ENCODE peak calls at places on chromosomes 1 and 21, in nine cellular contexts. One of them, this sample, is unnamed.

GRCh38 chr21:44415073-44416025 is 40.0 kb upstream of the LRRC3 start:
- DNase-seq in IMR-90: no peak
- DNase-seq in esophagus muscularis mucosa: no peak
- DNase-seq in prostate gland: no peak
- DNase-seq in Calu3: no peak
- DNase-seq in glutamatergic neuron: no peak
- DNase-seq in endothelial cell: no peak
- DNase-seq in HCT116: no peak
- DNase-seq in cardiac muscle cell: no peak
- DNase-seq in this sample: peak; percentile 69

GRCh38 chr1:36223373-36223995 is 759 bp upstream of the THRAP3 start:
- DNase-seq in IMR-90: peak; percentile 73
- DNase-seq in esophagus muscularis mucosa: no peak
- DNase-seq in prostate gland: peak; percentile 45
- DNase-seq in Calu3: no peak
- DNase-seq in glutamatergic neuron: no peak
- DNase-seq in endothelial cell: no peak
- DNase-seq in HCT116: no peak
- DNase-seq in cardiac muscle cell: peak; percentile 72
- DNase-seq in this sample: no peak

GRCh38 chr1:19643113-19643512 is 998 bp upstream of the NBL1 start:
- DNase-seq in IMR-90: no peak
- DNase-seq in esophagus muscularis mucosa: no peak
- DNase-seq in prostate gland: peak; percentile 59
- DNase-seq in Calu3: peak; percentile 58
- DNase-seq in glutamatergic neuron: no peak
- DNase-seq in endothelial cell: no peak
- DNase-seq in HCT116: peak; percentile 79
- DNase-seq in cardiac muscle cell: no peak
- DNase-seq in this sample: no peak

GRCh38 chr21:41919666-41920398 is 34.0 kb downstream of the C2CD2 start:
- DNase-seq in IMR-90: no peak
- DNase-seq in esophagus muscularis mucosa: no peak
- DNase-seq in prostate gland: no peak
- DNase-seq in Calu3: no peak
- DNase-seq in glutamatergic neuron: no peak
- DNase-seq in endothelial cell: no peak
- DNase-seq in HCT116: no peak
- DNase-seq in cardiac muscle cell: no peak
- DNase-seq in this sample: no peak

GRCh38 chr1:119815361-119815760 is 4.1 kb upstream of the REG4 start:
- DNase-seq in IMR-90: peak; percentile 75
- DNase-seq in esophagus muscularis mucosa: no peak
- DNase-seq in prostate gland: no peak
- DNase-seq in Calu3: no peak
- DNase-seq in glutamatergic neuron: no peak
- DNase-seq in endothelial cell: no peak
- DNase-seq in HCT116: no peak
- DNase-seq in cardiac muscle cell: no peak
- DNase-seq in this sample: no peak

GRCh38 chr1:74396942-74397341 is 115.5 kb downstream of the LRRC53 start:
- DNase-seq in IMR-90: peak; percentile 38
- DNase-seq in esophagus muscularis mucosa: no peak
- DNase-seq in prostate gland: no peak
- DNase-seq in Calu3: no peak
- DNase-seq in glutamatergic neuron: no peak
- DNase-seq in endothelial cell: no peak
- DNase-seq in HCT116: no peak
- DNase-seq in cardiac muscle cell: peak; percentile 31
- DNase-seq in this sample: no peak

GRCh38 chr1:65407875-65408274 is 12.6 kb upstream of the LEPR start:
- DNase-seq in IMR-90: no peak
- DNase-seq in esophagus muscularis mucosa: no peak
- DNase-seq in prostate gland: no peak
- DNase-seq in Calu3: no peak
- DNase-seq in glutamatergic neuron: no peak
- DNase-seq in endothelial cell: no peak
- DNase-seq in HCT116: no peak
- DNase-seq in cardiac muscle cell: no peak
- DNase-seq in this sample: no peak

GRCh38 chr1:94909486-94909885 is 17.4 kb downstream of the CNN3 start:
- DNase-seq in IMR-90: no peak
- DNase-seq in esophagus muscularis mucosa: no peak
- DNase-seq in prostate gland: no peak
- DNase-seq in Calu3: no peak
- DNase-seq in glutamatergic neuron: no peak
- DNase-seq in endothelial cell: no peak
- DNase-seq in HCT116: no peak
- DNase-seq in cardiac muscle cell: no peak
- DNase-seq in this sample: no peak

GRCh38 chr1:203992440-203992839 is 80.5 kb upstream of the SOX13 start:
- DNase-seq in IMR-90: peak; percentile 23
- DNase-seq in esophagus muscularis mucosa: no peak
- DNase-seq in prostate gland: no peak
- DNase-seq in Calu3: no peak
- DNase-seq in glutamatergic neuron: no peak
- DNase-seq in endothelial cell: no peak
- DNase-seq in HCT116: no peak
- DNase-seq in cardiac muscle cell: peak; percentile 38
- DNase-seq in this sample: no peak

GRCh38 chr1:245859510-245860114 is 647.5 kb downstream of the SMYD3 start:
- DNase-seq in IMR-90: peak; percentile 84
- DNase-seq in esophagus muscularis mucosa: no peak
- DNase-seq in prostate gland: no peak
- DNase-seq in Calu3: no peak
- DNase-seq in glutamatergic neuron: no peak
- DNase-seq in endothelial cell: no peak
- DNase-seq in HCT116: no peak
- DNase-seq in cardiac muscle cell: no peak
- DNase-seq in this sample: no peak

GRCh38 chr1:222844108-222844779 is 29.4 kb downstream of the DISP1 start:
- DNase-seq in IMR-90: no peak
- DNase-seq in esophagus muscularis mucosa: no peak
- DNase-seq in prostate gland: no peak
- DNase-seq in Calu3: no peak
- DNase-seq in glutamatergic neuron: no peak
- DNase-seq in endothelial cell: no peak
- DNase-seq in HCT116: no peak
- DNase-seq in cardiac muscle cell: peak; percentile 23
- DNase-seq in this sample: no peak

GRCh38 chr1:168629466-168629865 is 53.1 kb downstream of the XCL1 start:
- DNase-seq in IMR-90: no peak
- DNase-seq in esophagus muscularis mucosa: no peak
- DNase-seq in prostate gland: no peak
- DNase-seq in Calu3: no peak
- DNase-seq in glutamatergic neuron: no peak
- DNase-seq in endothelial cell: no peak
- DNase-seq in HCT116: no peak
- DNase-seq in cardiac muscle cell: no peak
- DNase-seq in this sample: no peak

GRCh38 chr1:223129229-223129851 is 13.7 kb downstream of the TLR5 start:
- DNase-seq in IMR-90: peak; percentile 25
- DNase-seq in esophagus muscularis mucosa: no peak
- DNase-seq in prostate gland: peak; percentile 33
- DNase-seq in Calu3: peak; percentile 68
- DNase-seq in glutamatergic neuron: peak; percentile 79
- DNase-seq in endothelial cell: peak; percentile 91
- DNase-seq in HCT116: no peak
- DNase-seq in cardiac muscle cell: peak; percentile 65
- DNase-seq in this sample: peak; percentile 92

GRCh38 chr1:80401757-80402156 is 1395.2 kb upstream of the ADGRL4 start:
- DNase-seq in IMR-90: no peak
- DNase-seq in esophagus muscularis mucosa: no peak
- DNase-seq in prostate gland: no peak
- DNase-seq in Calu3: no peak
- DNase-seq in glutamatergic neuron: no peak
- DNase-seq in endothelial cell: no peak
- DNase-seq in HCT116: no peak
- DNase-seq in cardiac muscle cell: no peak
- DNase-seq in this sample: no peak

GRCh38 chr21:31184462-31184861 is 146.2 kb upstream of the KRTAP19-8 start:
- DNase-seq in IMR-90: no peak
- DNase-seq in esophagus muscularis mucosa: no peak
- DNase-seq in prostate gland: no peak
- DNase-seq in Calu3: no peak
- DNase-seq in glutamatergic neuron: no peak
- DNase-seq in endothelial cell: no peak
- DNase-seq in HCT116: no peak
- DNase-seq in cardiac muscle cell: no peak
- DNase-seq in this sample: no peak

GRCh38 chr1:64553285-64553684 is 83.4 kb downstream of the CACHD1 start:
- DNase-seq in IMR-90: no peak
- DNase-seq in esophagus muscularis mucosa: no peak
- DNase-seq in prostate gland: no peak
- DNase-seq in Calu3: no peak
- DNase-seq in glutamatergic neuron: no peak
- DNase-seq in endothelial cell: no peak
- DNase-seq in HCT116: no peak
- DNase-seq in cardiac muscle cell: no peak
- DNase-seq in this sample: no peak

GRCh38 chr1:25906644-25907300 is 553 bp upstream of the STMN1 start:
- DNase-seq in IMR-90: no peak
- DNase-seq in esophagus muscularis mucosa: no peak
- DNase-seq in prostate gland: peak; percentile 7
- DNase-seq in Calu3: no peak
- DNase-seq in glutamatergic neuron: peak; percentile 75
- DNase-seq in endothelial cell: no peak
- DNase-seq in HCT116: no peak
- DNase-seq in cardiac muscle cell: no peak
- DNase-seq in this sample: no peak

GRCh38 chr21:31993826-31994791 is 121.3 kb downstream of the HUNK start:
- DNase-seq in IMR-90: peak; percentile 33
- DNase-seq in esophagus muscularis mucosa: no peak
- DNase-seq in prostate gland: no peak
- DNase-seq in Calu3: no peak
- DNase-seq in glutamatergic neuron: no peak
- DNase-seq in endothelial cell: no peak
- DNase-seq in HCT116: no peak
- DNase-seq in cardiac muscle cell: no peak
- DNase-seq in this sample: no peak

GRCh38 chr1:81912383-81912782 is 111.6 kb downstream of the ADGRL2 start:
- DNase-seq in IMR-90: no peak
- DNase-seq in esophagus muscularis mucosa: no peak
- DNase-seq in prostate gland: no peak
- DNase-seq in Calu3: peak; percentile 17
- DNase-seq in glutamatergic neuron: no peak
- DNase-seq in endothelial cell: no peak
- DNase-seq in HCT116: no peak
- DNase-seq in cardiac muscle cell: no peak
- DNase-seq in this sample: no peak

DNA sequence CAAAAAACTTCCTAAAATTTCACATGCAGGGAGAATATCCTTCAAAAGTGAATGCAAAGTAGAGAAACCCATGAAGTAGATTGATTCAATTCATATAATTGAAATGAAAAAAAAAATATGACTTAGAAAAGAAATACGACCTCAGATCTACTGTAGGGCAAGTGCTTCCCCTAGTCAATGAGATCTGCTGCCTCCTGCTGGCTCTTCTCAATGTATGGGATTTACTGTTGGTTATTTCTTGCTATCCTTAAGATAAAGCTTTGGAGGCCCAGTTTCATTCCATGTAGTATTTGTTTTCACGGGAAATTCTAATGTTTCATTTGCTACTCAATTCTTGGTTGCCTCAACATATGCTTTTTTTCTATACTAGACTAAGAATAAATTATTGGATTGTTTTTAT is 46.2 kb downstream of the ZNF648 start:
- DNase-seq in IMR-90: no peak
- DNase-seq in esophagus muscularis mucosa: no peak
- DNase-seq in prostate gland: no peak
- DNase-seq in Calu3: no peak
- DNase-seq in glutamatergic neuron: no peak
- DNase-seq in endothelial cell: no peak
- DNase-seq in HCT116: no peak
- DNase-seq in cardiac muscle cell: no peak
- DNase-seq in this sample: no peak
- TF ChIP-seq CTCF in IMR-90: no peak
- TF ChIP-seq CTCF in esophagus muscularis mucosa: no peak
- TF ChIP-seq CTCF in prostate gland: no peak
- TF ChIP-seq CTCF in Calu3: no peak
- TF ChIP-seq CTCF in glutamatergic neuron: no peak
- TF ChIP-seq CTCF in endothelial cell: no peak
- TF ChIP-seq CTCF in HCT116: peak; percentile 37
- TF ChIP-seq CTCF in cardiac muscle cell: no peak
- TF ChIP-seq CTCF in this sample: no peak

DNA sequence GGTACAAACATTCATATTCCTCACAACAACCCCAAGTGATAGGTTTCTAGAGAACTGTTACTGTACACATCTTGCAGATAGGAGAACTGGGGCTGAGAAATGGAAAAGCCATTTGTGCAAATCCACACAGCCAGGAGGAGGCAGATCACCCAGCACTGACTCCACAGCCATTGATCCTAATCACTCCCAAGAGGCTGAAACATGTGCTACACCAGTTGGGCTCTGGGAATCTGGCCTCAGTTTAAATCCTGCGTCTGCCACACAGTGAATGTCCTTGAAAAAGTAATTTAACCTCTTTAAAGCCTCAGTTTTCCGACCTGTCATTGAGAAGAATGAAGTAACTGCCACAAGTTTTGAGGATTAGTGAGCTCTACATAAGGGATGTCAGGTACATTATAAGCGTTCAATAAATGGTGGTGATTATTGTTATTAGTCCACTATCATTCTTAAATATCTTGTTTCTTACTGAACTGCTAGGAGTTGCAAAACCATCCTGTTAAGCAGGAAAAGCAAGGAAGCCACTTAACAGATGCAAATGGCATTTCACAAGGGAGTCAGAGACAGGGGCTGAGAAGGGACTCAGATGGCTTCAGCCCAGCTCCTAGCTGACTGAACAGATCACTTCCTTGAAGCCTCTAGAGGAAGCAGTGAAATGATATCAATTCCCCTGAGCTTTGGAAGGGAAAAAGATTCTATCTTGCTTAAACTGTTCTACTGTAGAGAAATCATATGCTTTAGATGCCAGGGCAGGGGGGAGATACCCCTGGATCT is 151.3 kb downstream of the ST6GALNAC5 start:
- DNase-seq in IMR-90: no peak
- DNase-seq in esophagus muscularis mucosa: no peak
- DNase-seq in prostate gland: no peak
- DNase-seq in Calu3: no peak
- DNase-seq in glutamatergic neuron: peak; percentile 50
- DNase-seq in endothelial cell: no peak
- DNase-seq in HCT116: no peak
- DNase-seq in cardiac muscle cell: no peak
- DNase-seq in this sample: no peak
- TF ChIP-seq CTCF in IMR-90: no peak
- TF ChIP-seq CTCF in esophagus muscularis mucosa: no peak
- TF ChIP-seq CTCF in prostate gland: no peak
- TF ChIP-seq CTCF in Calu3: no peak
- TF ChIP-seq CTCF in glutamatergic neuron: no peak
- TF ChIP-seq CTCF in endothelial cell: no peak
- TF ChIP-seq CTCF in HCT116: no peak
- TF ChIP-seq CTCF in cardiac muscle cell: no peak
- TF ChIP-seq CTCF in this sample: no peak

GRCh38 chr1:41918450-41919043 is at the start of gene HIVEP3:
- DNase-seq in IMR-90: no peak
- DNase-seq in esophagus muscularis mucosa: peak; percentile 86
- DNase-seq in prostate gland: no peak
- DNase-seq in Calu3: no peak
- DNase-seq in glutamatergic neuron: no peak
- DNase-seq in endothelial cell: no peak
- DNase-seq in HCT116: no peak
- DNase-seq in cardiac muscle cell: peak; percentile 59
- DNase-seq in this sample: no peak
- TF ChIP-seq CTCF in IMR-90: no peak
- TF ChIP-seq CTCF in esophagus muscularis mucosa: no peak
- TF ChIP-seq CTCF in prostate gland: no peak
- TF ChIP-seq CTCF in Calu3: no peak
- TF ChIP-seq CTCF in glutamatergic neuron: no peak
- TF ChIP-seq CTCF in endothelial cell: no peak
- TF ChIP-seq CTCF in HCT116: peak; percentile 14
- TF ChIP-seq CTCF in cardiac muscle cell: peak; percentile 7
- TF ChIP-seq CTCF in this sample: no peak

GRCh38 chr1:238681451-238681850 is 704.9 kb upstream of the CHRM3 start:
- DNase-seq in IMR-90: peak; percentile 5
- DNase-seq in esophagus muscularis mucosa: no peak
- DNase-seq in prostate gland: no peak
- DNase-seq in Calu3: no peak
- DNase-seq in glutamatergic neuron: no peak
- DNase-seq in endothelial cell: no peak
- DNase-seq in HCT116: no peak
- DNase-seq in cardiac muscle cell: no peak
- DNase-seq in this sample: no peak
- TF ChIP-seq CTCF in IMR-90: no peak
- TF ChIP-seq CTCF in esophagus muscularis mucosa: no peak
- TF ChIP-seq CTCF in prostate gland: no peak
- TF ChIP-seq CTCF in Calu3: no peak
- TF ChIP-seq CTCF in glutamatergic neuron: no peak
- TF ChIP-seq CTCF in endothelial cell: no peak
- TF ChIP-seq CTCF in HCT116: no peak
- TF ChIP-seq CTCF in cardiac muscle cell: no peak
- TF ChIP-seq CTCF in this sample: no peak

This sample was measured in osteocyte.